ENCODE peak calls at places on chromosomes 6 and 20, in nine cellular contexts. Q is activated gamma-delta T cell, Z is H9, A is RPMI8226, J is pancreas, L is occipital lobe, T is NCI-H2081 treated with DMSO at 0.1 percent for 48 hours, G is OCI-LY7, S is ACHN. M is an unnamed sample.
A peak's percentile ranks its signal among the peaks of the same experiment; 100 is the strongest.

GRCh38 chr6:2918936-2919335 is 15.8 kb upstream of the SERPINB9 start:
- DNase-seq in Q (no peak), Z (no peak), A (no peak), J (no peak), L (no peak), T (no peak), G (no peak), S (no peak), M (no peak)

GRCh38 chr6:19842030-19842429 is 4.9 kb downstream of the ID4 start:
- DNase-seq in Q (no peak), Z (no peak), A (no peak), J (no peak), L (no peak), T (no peak), G (no peak), S (no peak), M (no peak)

GRCh38 chr20:25863536-25864325 is 167.1 kb upstream of the ZNF337 start:
- DNase-seq in Q (no peak), Z (peak; percentile 60), A (peak; percentile 48), J (no peak), L (peak; percentile 58), T (no peak), G (no peak), S (no peak), M (no peak)

GRCh38 chr6:44960898-44961297 is 367.2 kb upstream of the RUNX2 start:
- DNase-seq in Q (no peak), Z (no peak), A (no peak), J (no peak), L (no peak), T (no peak), G (no peak), S (no peak), M (no peak)

GRCh38 chr6:46016063-46016608 is 476 bp upstream of the CLIC5 start:
- DNase-seq in Q (no peak), Z (no peak), A (no peak), J (no peak), L (no peak), T (no peak), G (no peak), S (no peak), M (no peak)

GRCh38 chr6:52420668-52421358 is 671 bp downstream of the EFHC1 start:
- DNase-seq in Q (no peak), Z (peak; percentile 64), A (no peak), J (no peak), L (peak; percentile 31), T (peak; percentile 13), G (no peak), S (peak; percentile 70), M (no peak)

GRCh38 chr6:148776321-148776966 is 29.6 kb downstream of the UST start:
- DNase-seq in Q (no peak), Z (no peak), A (peak; percentile 40), J (no peak), L (no peak), T (no peak), G (no peak), S (peak; percentile 62), M (no peak)

GRCh38 chr20:50517817-50518154 is 7.6 kb downstream of the PTPN1 start:
- DNase-seq in Q (no peak), Z (no peak), A (no peak), J (no peak), L (no peak), T (no peak), G (no peak), S (no peak), M (no peak)

GRCh38 chr6:97198181-97198580 is 84.8 kb downstream of the MMS22L start:
- DNase-seq in Q (no peak), Z (no peak), A (no peak), J (no peak), L (no peak), T (no peak), G (no peak), S (no peak), M (no peak)

GRCh38 chr20:1299522-1299921 is 29.4 kb downstream of the SDCBP2 start:
- DNase-seq in Q (no peak), Z (peak; percentile 66), A (peak; percentile 54), J (no peak), L (no peak), T (no peak), G (no peak), S (peak; percentile 41), M (no peak)

GRCh38 chr20:3047486-3048419 is 1.9 kb downstream of the MRPS26 start:
- DNase-seq in Q (no peak), Z (no peak), A (no peak), J (no peak), L (no peak), T (no peak), G (no peak), S (no peak), M (no peak)

GRCh38 chr6:44269921-44270525 is at the start of gene TMEM151B:
- DNase-seq in Q (peak; percentile 30), Z (no peak), A (no peak), J (no peak), L (peak; percentile 53), T (no peak), G (no peak), S (no peak), M (no peak)

GRCh38 chr20:17505664-17506517 is 25.3 kb downstream of the BFSP1 start:
- DNase-seq in Q (no peak), Z (no peak), A (no peak), J (no peak), L (no peak), T (no peak), G (no peak), S (no peak), M (no peak)

GRCh38 chr6:27601668-27602254 is 128.9 kb upstream of the ZNF184 start:
- DNase-seq in Q (no peak), Z (peak; percentile 63), A (no peak), J (no peak), L (no peak), T (no peak), G (no peak), S (peak; percentile 45), M (no peak)

GRCh38 chr6:34151321-34152041 is 5.6 kb upstream of the GRM4 start:
- DNase-seq in Q (no peak), Z (peak; percentile 83), A (peak; percentile 52), J (no peak), L (no peak), T (no peak), G (peak; percentile 12), S (no peak), M (no peak)

GRCh38 chr6:15073344-15073789 is 172.5 kb upstream of the JARID2 start:
- DNase-seq in Q (no peak), Z (no peak), A (no peak), J (no peak), L (no peak), T (no peak), G (no peak), S (no peak), M (no peak)

GRCh38 chr6:168530653-168531071 is 89.7 kb downstream of the SMOC2 start:
- DNase-seq in Q (no peak), Z (no peak), A (no peak), J (no peak), L (no peak), T (no peak), G (no peak), S (no peak), M (no peak)

GRCh38 chr20:17558154-17558940 is 11.5 kb upstream of the DSTN start:
- DNase-seq in Q (no peak), Z (peak; percentile 68), A (peak; percentile 11), J (no peak), L (peak; percentile 37), T (no peak), G (no peak), S (peak; percentile 81), M (peak; percentile 69)

GRCh38 chr20:51432251-51432784 is 110.2 kb downstream of the NFATC2 start:
- DNase-seq in Q (no peak), Z (no peak), A (no peak), J (no peak), L (no peak), T (no peak), G (no peak), S (no peak), M (no peak)

M was measured in brain pericyte.